ENCODE peak calls at places on chromosomes 5 and 9, in seven cellular contexts. J, K, X, A, Q, S and H are unnamed samples.

GRCh38 chr5:163705983-163706771 is 200.8 kb downstream of the MAT2B start:
- DNase-seq in J (no peak), K (no peak), X (no peak), Q (peak; percentile 87), A (no peak), S (no peak), H (no peak)

GRCh38 chr5:165334186-165334585 is 1828.8 kb downstream of the MAT2B start:
- DNase-seq in K (no peak), J (no peak), S (no peak), A (no peak), Q (no peak), X (no peak), H (no peak)

GRCh38 chr9:78032599-78033457 is 1.2 kb upstream of the GNAQ start:
- DNase-seq in Q (no peak), A (no peak), X (no peak), S (no peak), K (peak; percentile 51), J (no peak), H (peak; percentile 77)

GRCh38 chr5:171574374-171574773 is 154.9 kb downstream of the FGF18 start:
- DNase-seq in Q (no peak), J (peak; percentile 65), S (no peak), K (no peak), X (no peak), A (no peak), H (no peak)

GRCh38 chr5:72244862-72245371 is 75.1 kb downstream of the MRPS27 start:
- DNase-seq in Q (peak; percentile 66), A (no peak), X (no peak), K (no peak), S (no peak), J (no peak), H (peak; percentile 81)

GRCh38 chr5:177261510-177261909 is 42.0 kb downstream of the RAB24 start:
- DNase-seq in S (no peak), Q (no peak), J (no peak), A (no peak), X (no peak), K (no peak), H (no peak)

GRCh38 chr5:33526755-33527154 is 86.0 kb downstream of the TARS1 start:
- DNase-seq in Q (no peak), S (no peak), A (no peak), J (no peak), K (no peak), X (no peak), H (no peak)

GRCh38 chr5:40271476-40271875 is 408.2 kb upstream of the PTGER4 start:
- DNase-seq in X (no peak), J (no peak), K (no peak), S (no peak), Q (no peak), A (no peak), H (no peak)

GRCh38 chr9:38047301-38048251 is 21.5 kb downstream of the SHB start:
- DNase-seq in S (no peak), K (no peak), Q (peak; percentile 78), J (peak; percentile 72), X (peak; percentile 19), A (no peak), H (peak; percentile 100)

GRCh38 chr5:175655411-175655810 is 2.5 kb upstream of the HRH2 start:
- DNase-seq in A (no peak), S (no peak), J (no peak), K (no peak), X (no peak), Q (no peak), H (no peak)

GRCh38 chr5:175658299-175659145 is 651 bp downstream of the HRH2 start:
- DNase-seq in Q (no peak), K (peak; percentile 28), A (no peak), J (peak; percentile 60), X (no peak), S (no peak), H (peak; percentile 58)

GRCh38 chr5:175657593-175658271 is at the start of gene HRH2:
- DNase-seq in Q (no peak), A (no peak), X (peak; percentile 23), S (no peak), K (peak; percentile 46), J (peak; percentile 83), H (peak; percentile 64)

GRCh38 chr5:175654807-175655206 is 3.1 kb upstream of the HRH2 start:
- DNase-seq in J (no peak), A (no peak), Q (no peak), X (no peak), K (no peak), S (no peak), H (no peak)

DNA sequence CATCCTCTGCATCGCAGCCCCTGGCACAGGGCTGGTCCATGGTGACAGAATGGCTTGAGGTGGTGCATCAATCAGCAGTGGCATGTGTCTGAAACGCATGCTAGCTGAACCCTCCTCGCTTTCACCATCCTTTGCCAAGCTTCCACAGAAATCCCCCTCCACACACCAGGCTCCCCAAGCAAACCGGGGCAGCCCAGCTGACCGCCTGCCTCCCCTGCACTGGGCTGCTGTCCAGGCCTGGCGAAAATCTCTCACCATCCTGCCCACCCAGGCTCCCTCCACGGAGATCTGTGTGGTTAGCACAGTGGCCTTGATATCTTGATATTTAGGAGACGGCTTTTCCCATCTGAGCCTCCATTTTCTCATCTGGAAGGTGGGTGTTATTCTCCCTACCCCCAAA is 905 bp upstream of the HRH2 start:
- DNase-seq in S (no peak), A (no peak), X (no peak), K (no peak), Q (no peak), J (no peak), H (no peak)
- H3K4me3 ChIP-seq in S (no peak overlapping the region), A (no peak overlapping the region), X (no peak overlapping the region), K (no peak overlapping the region), Q (no peak overlapping the region), J (no peak overlapping the region), H (no peak overlapping the region)

DNA sequence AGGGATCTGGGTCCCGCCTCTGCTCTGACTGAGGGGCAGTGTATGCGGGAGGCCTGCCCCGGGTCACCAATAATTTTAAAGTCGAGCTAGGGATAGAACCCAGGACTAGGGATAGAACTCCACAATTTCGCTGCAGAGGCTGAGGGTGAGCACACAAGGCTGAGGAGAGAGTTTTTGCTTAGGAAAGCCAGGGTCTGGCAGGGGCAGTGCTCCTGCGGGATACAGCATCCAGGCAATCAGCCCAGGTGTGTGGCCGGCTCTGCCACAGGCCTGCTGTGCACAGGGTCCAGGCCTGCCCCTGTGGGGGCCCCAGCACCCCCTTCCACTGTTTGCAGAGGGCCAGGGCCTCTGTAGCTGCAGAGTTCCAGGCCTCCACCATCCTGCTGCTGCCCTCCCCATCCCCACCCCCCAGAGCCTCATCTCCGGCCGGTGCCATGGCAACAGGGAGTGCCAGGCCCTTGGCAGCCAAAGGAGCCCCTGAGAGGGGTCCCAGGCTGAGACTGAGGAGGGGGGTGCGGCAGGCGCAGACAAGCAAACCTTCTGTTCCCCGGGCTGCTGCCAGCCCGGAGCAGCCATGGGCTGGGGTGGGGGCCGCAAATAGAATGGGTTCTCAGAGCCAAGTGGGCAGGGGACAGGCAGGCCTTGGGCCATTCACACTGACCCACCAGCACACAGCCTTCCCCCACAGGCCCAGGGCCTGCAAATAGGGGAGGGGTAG is 8.6 kb downstream of the PDGFRB start:
- DNase-seq in X (no peak), Q (no peak), J (no peak), A (no peak), S (no peak), K (no peak), H (no peak)
- H3K4me3 ChIP-seq in X (no peak overlapping the region), Q (peak overlapping the region; percentile 17), J (no peak overlapping the region), A (peak overlapping the region; percentile 14), S (no peak overlapping the region), K (no peak overlapping the region), H (no peak overlapping the region)

GRCh38 chr9:137390553-137391410 is 32.2 kb downstream of the EXD3 start:
- DNase-seq in Q (no peak), K (no peak), X (no peak), J (no peak), S (no peak), A (no peak), H (no peak)
- H3K4me3 ChIP-seq in Q (no peak overlapping the region), K (no peak overlapping the region), X (no peak overlapping the region), J (no peak overlapping the region), S (no peak overlapping the region), A (no peak overlapping the region), H (no peak overlapping the region)

GRCh38 chr9:119185298-119185697 is 183.9 kb downstream of the BRINP1 start:
- DNase-seq in K (no peak), J (no peak), X (no peak), A (no peak), S (no peak), Q (no peak), H (no peak)
- H3K4me3 ChIP-seq in K (no peak overlapping the region), J (no peak overlapping the region), X (no peak overlapping the region), A (no peak overlapping the region), S (no peak overlapping the region), Q (no peak overlapping the region), H (no peak overlapping the region)